ENCODE peak calls at places on chromosomes 2 and 18, in ten cellular contexts. Q, X, I, S, N, U, V, F, T and B are unnamed samples.
A peak's percentile ranks its signal among the peaks of the same experiment; 100 is the strongest.

GRCh38 chr2:86393521-86394490 is 47.4 kb upstream of the KDM3A start:
- DNase-seq in Q (no peak), X (peak; percentile 53), I (peak; percentile 12), S (peak; percentile 42), N (no peak), U (no peak), V (no peak), F (peak; percentile 71), T (peak; percentile 85), B (no peak)

GRCh38 chr2:37855283-37856041 is 69.6 kb upstream of the RMDN2 start:
- DNase-seq in Q (no peak), X (peak; percentile 71), I (no peak), S (peak; percentile 56), N (no peak), U (no peak), V (peak; percentile 80), F (no peak), T (no peak), B (no peak)

GRCh38 chr2:109402180-109402579 is 211.6 kb downstream of the SEPTIN10 start:
- DNase-seq in Q (no peak), X (no peak), I (no peak), S (no peak), N (no peak), U (no peak), V (no peak), F (peak; percentile 27), T (no peak), B (no peak)

GRCh38 chr2:64937341-64938230 is 51.6 kb upstream of the SLC1A4 start:
- DNase-seq in Q (no peak), X (no peak), I (no peak), S (no peak), N (no peak), U (no peak), V (peak; percentile 80), F (no peak), T (no peak), B (no peak)

GRCh38 chr18:21997207-21998143 is 171.9 kb upstream of the GATA6 start:
- DNase-seq in Q (peak; percentile 67), X (peak; percentile 56), I (peak; percentile 48), S (no peak), N (peak; percentile 10), U (no peak), V (no peak), F (no peak), T (peak; percentile 50), B (peak; percentile 74)

GRCh38 chr2:154489271-154489858 is 209.1 kb upstream of the KCNJ3 start:
- DNase-seq in Q (no peak), X (no peak), I (no peak), S (no peak), N (no peak), U (no peak), V (no peak), F (no peak), T (no peak), B (no peak)

GRCh38 chr2:149050188-149050587 is 11.7 kb downstream of the LYPD6B start:
- DNase-seq in Q (no peak), X (peak; percentile 64), I (no peak), S (no peak), N (peak; percentile 71), U (no peak), V (no peak), F (no peak), T (no peak), B (peak; percentile 57)

GRCh38 chr2:149098722-149099121 is 60.2 kb downstream of the LYPD6B start:
- DNase-seq in Q (no peak), X (peak; percentile 7), I (no peak), S (no peak), N (peak; percentile 64), U (no peak), V (no peak), F (no peak), T (peak; percentile 62), B (no peak)

GRCh38 chr2:148303166-148303565 is 282.3 kb downstream of the MBD5 start:
- DNase-seq in Q (peak; percentile 80), X (no peak), I (no peak), S (no peak), N (no peak), U (no peak), V (no peak), F (no peak), T (no peak), B (no peak)

GRCh38 chr18:887716-888115 is 17.0 kb upstream of the ADCYAP1 start:
- DNase-seq in Q (no peak), X (no peak), I (no peak), S (no peak), N (no peak), U (no peak), V (no peak), F (no peak), T (peak; percentile 10), B (no peak)

GRCh38 chr18:49935215-49935614 is 121.9 kb upstream of the ACAA2 start:
- DNase-seq in Q (no peak), X (no peak), I (no peak), S (no peak), N (no peak), U (no peak), V (no peak), F (no peak), T (no peak), B (no peak)

GRCh38 chr2:121175326-121175725 is 109.7 kb downstream of the TFCP2L1 start:
- DNase-seq in Q (no peak), X (no peak), I (no peak), S (peak; percentile 3), N (no peak), U (no peak), V (no peak), F (no peak), T (no peak), B (no peak)

GRCh38 chr2:121087117-121087516 is 197.9 kb downstream of the TFCP2L1 start:
- DNase-seq in Q (no peak), X (no peak), I (no peak), S (no peak), N (no peak), U (no peak), V (no peak), F (no peak), T (no peak), B (no peak)

GRCh38 chr18:73829146-73829545 is 318.5 kb downstream of the FBXO15 start:
- DNase-seq in Q (no peak), X (no peak), I (no peak), S (no peak), N (no peak), U (no peak), V (no peak), F (no peak), T (no peak), B (no peak)

GRCh38 chr18:73827801-73828200 is 319.8 kb downstream of the FBXO15 start:
- DNase-seq in Q (no peak), X (peak; percentile 4), I (no peak), S (no peak), N (no peak), U (no peak), V (no peak), F (peak; percentile 28), T (no peak), B (no peak)

GRCh38 chr18:73831688-73832087 is 315.9 kb downstream of the FBXO15 start:
- DNase-seq in Q (no peak), X (no peak), I (no peak), S (no peak), N (no peak), U (no peak), V (no peak), F (no peak), T (no peak), B (no peak)

GRCh38 chr18:73824684-73825083 is 322.9 kb downstream of the FBXO15 start:
- DNase-seq in Q (no peak), X (peak; percentile 13), I (no peak), S (no peak), N (peak; percentile 22), U (no peak), V (no peak), F (no peak), T (no peak), B (no peak)

GRCh38 chr18:73826098-73826497 is 321.5 kb downstream of the FBXO15 start:
- DNase-seq in Q (no peak), X (peak; percentile 18), I (no peak), S (no peak), N (no peak), U (no peak), V (no peak), F (no peak), T (no peak), B (no peak)
- TF ChIP-seq CTCF in Q (no peak), X (no peak), I (no peak), S (no peak), N (no peak), U (no peak), V (no peak), F (no peak), T (no peak), B (no peak)

GRCh38 chr18:46518438-46518837 is 138.6 kb downstream of the LOXHD1 start:
- DNase-seq in Q (peak; percentile 75), X (no peak), I (no peak), S (no peak), N (no peak), U (no peak), V (no peak), F (peak; percentile 77), T (peak; percentile 19), B (no peak)
- TF ChIP-seq CTCF in Q (peak; percentile 71), X (peak; percentile 9), I (peak; percentile 42), S (no peak), N (peak; percentile 27), U (peak; percentile 61), V (no peak), F (peak; percentile 78), T (no peak), B (no peak)

GRCh38 chr2:24228470-24228869 is 53.6 kb downstream of the FAM228A start:
- DNase-seq in Q (no peak), X (peak; percentile 31), I (no peak), S (no peak), N (peak; percentile 13), U (no peak), V (no peak), F (no peak), T (peak; percentile 59), B (no peak)
- TF ChIP-seq CTCF in Q (peak; percentile 74), X (peak; percentile 27), I (peak; percentile 39), S (peak; percentile 28), N (peak; percentile 72), U (peak; percentile 56), V (no peak), F (peak; percentile 38), T (peak; percentile 59), B (peak; percentile 44)

GRCh38 chr2:208150956-208151355 is 5.0 kb upstream of the CRYGB start:
- DNase-seq in Q (no peak), X (no peak), I (no peak), S (no peak), N (no peak), U (no peak), V (no peak), F (no peak), T (no peak), B (no peak)
- TF ChIP-seq CTCF in Q (no peak), X (no peak), I (no peak), S (no peak), N (no peak), U (no peak), V (no peak), F (no peak), T (no peak), B (no peak)

DNA sequence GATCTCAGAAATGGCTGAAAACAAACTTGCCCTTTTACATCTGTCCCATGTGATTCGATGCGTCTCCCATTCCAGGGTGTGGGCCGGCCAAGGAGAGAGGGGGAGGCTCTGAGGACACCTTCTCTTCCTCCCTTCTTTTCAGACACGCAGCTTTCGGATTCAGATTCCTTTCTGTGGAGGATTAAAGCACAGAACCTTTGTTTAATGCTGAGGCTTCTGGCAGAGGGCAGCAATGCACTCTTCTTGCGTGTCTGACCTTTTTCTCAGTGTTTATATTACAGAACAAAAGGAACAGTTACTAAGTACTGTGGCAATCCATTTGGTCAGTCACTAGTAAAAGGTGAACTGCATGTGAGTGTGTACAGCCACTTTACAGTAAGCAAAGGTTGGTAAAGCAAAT is 268.9 kb upstream of the CCDC68 start:
- DNase-seq in Q (no peak), X (peak; percentile 27), I (no peak), S (no peak), N (peak; percentile 48), U (no peak), V (no peak), F (no peak), T (no peak), B (no peak)
- TF ChIP-seq CTCF in Q (no peak), X (no peak), I (no peak), S (no peak), N (peak; percentile 16), U (no peak), V (no peak), F (no peak), T (no peak), B (no peak)